ENCODE peak calls at places on chromosomes 2 and 18, in eight cellular contexts. Q, D, H, M, Z, S, C and L are unnamed samples.

GRCh38 chr18:79506191-79507075 is 110.7 kb downstream of the NFATC1 start:
- DNase-seq in H (no peak), D (no peak), Z (peak), M (no peak), S (no peak), C (no peak), Q (no peak), L (peak)

GRCh38 chr2:144325086-144325485 is 194.8 kb downstream of the ZEB2 start:
- DNase-seq in S (no peak), C (no peak), H (no peak), Q (no peak), M (peak), D (peak), Z (peak), L (peak)

GRCh38 chr2:58195668-58196067 is 45.5 kb downstream of the FANCL start:
- DNase-seq in C (no peak), Z (no peak), M (no peak), H (no peak), S (no peak), D (no peak), Q (no peak), L (peak)

GRCh38 chr2:179991344-179991743 is 15.8 kb downstream of the CWC22 start:
- DNase-seq in Q (no peak), C (no peak), S (peak), M (no peak), Z (peak), D (no peak), H (no peak), L (no peak)

GRCh38 chr2:146374505-146374904 is 1470.3 kb upstream of the ACVR2A start:
- DNase-seq in C (no peak), D (no peak), S (no peak), H (no peak), M (no peak), Q (no peak), Z (peak), L (no peak)

GRCh38 chr2:216880509-216881184 is 20.8 kb upstream of the TNP1 start:
- DNase-seq in M (no peak), C (no peak), S (no peak), Z (peak), Q (no peak), H (peak), D (no peak), L (peak)

GRCh38 chr2:151833984-151834383 is 5.8 kb upstream of the ARL5A start:
- DNase-seq in Z (no peak), Q (no peak), C (no peak), M (no peak), D (no peak), S (no peak), H (no peak), L (no peak)

GRCh38 chr2:120289221-120289906 is 36.7 kb downstream of the RALB start:
- DNase-seq in H (no peak), C (no peak), Z (peak), S (peak), D (no peak), Q (no peak), M (no peak), L (no peak)

GRCh38 chr18:61209802-61210201 is 123.4 kb upstream of the CDH20 start:
- DNase-seq in Q (no peak), Z (no peak), M (no peak), S (no peak), C (no peak), D (no peak), H (no peak), L (no peak)

GRCh38 chr2:66822186-66822585 is 387.3 kb downstream of the MEIS1 start:
- DNase-seq in H (no peak), M (no peak), Z (no peak), C (no peak), S (no peak), D (no peak), Q (no peak), L (no peak)

GRCh38 chr2:12549641-12550040 is 167.1 kb upstream of the TRIB2 start:
- DNase-seq in Z (peak), Q (no peak), H (no peak), C (no peak), D (no peak), M (no peak), S (no peak), L (no peak)

GRCh38 chr2:191758420-191759199 is 80.7 kb downstream of the NABP1 start:
- DNase-seq in D (peak), S (peak), M (peak), C (peak), Q (peak), H (no peak), Z (peak), L (peak)

GRCh38 chr18:72848534-72849237 is 19.1 kb downstream of the NETO1 start:
- DNase-seq in H (no peak), M (no peak), Q (peak), C (no peak), Z (no peak), D (no peak), S (no peak), L (no peak)

GRCh38 chr2:201171259-201171814 is 11.6 kb upstream of the CASP10 start:
- DNase-seq in D (no peak), Z (peak), M (no peak), Q (no peak), S (no peak), H (peak), C (peak), L (no peak)

GRCh38 chr2:158391876-158392275 is 64.7 kb downstream of the CCDC148 start:
- DNase-seq in Z (peak), Q (peak), H (peak), S (no peak), M (no peak), C (no peak), D (no peak), L (peak)

GRCh38 chr2:237686659-237687136 is 59.3 kb downstream of the LRRFIP1 start:
- DNase-seq in S (no peak), Q (peak), C (peak), D (no peak), Z (peak), H (no peak), M (no peak), L (no peak)

GRCh38 chr2:175097297-175097696 is 70.7 kb downstream of the ATF2 start:
- DNase-seq in M (no peak), Z (peak), H (no peak), D (no peak), C (no peak), Q (no peak), S (no peak), L (peak)

GRCh38 chr18:69469444-69469919 is 68.8 kb downstream of the DOK6 start:
- DNase-seq in S (peak), M (peak), Q (no peak), H (peak), Z (peak), D (peak), C (no peak), L (peak)

GRCh38 chr2:83686863-83687262 is 772.2 kb downstream of the SUCLG1 start:
- DNase-seq in D (no peak), C (no peak), M (no peak), Q (no peak), Z (no peak), H (no peak), S (no peak), L (no peak)

GRCh38 chr2:230457073-230457768 is 41.2 kb downstream of the SP100 start:
- DNase-seq in Q (no peak), M (no peak), D (no peak), H (no peak), C (no peak), S (no peak), Z (no peak), L (no peak)

GRCh38 chr2:191410646-191411436 is 165.6 kb downstream of the MYO1B start:
- DNase-seq in Q (no peak), D (no peak), H (no peak), S (no peak), Z (no peak), M (no peak), C (no peak), L (no peak)

GRCh38 chr18:55592572-55592971 is 4.6 kb upstream of the TCF4 start:
- DNase-seq in D (no peak), Z (peak), H (no peak), M (no peak), Q (no peak), C (peak), S (no peak), L (peak)

GRCh38 chr2:16684676-16685339 is 19.2 kb upstream of the CYRIA start:
- DNase-seq in S (no peak), H (no peak), C (no peak), Q (no peak), D (no peak), M (no peak), Z (no peak), L (no peak)

GRCh38 chr2:5365871-5366461 is 326.2 kb upstream of the SOX11 start:
- DNase-seq in H (peak), S (peak), Q (peak), Z (peak), D (no peak), M (no peak), C (no peak), L (no peak)

GRCh38 chr2:43024515-43024962 is 201.9 kb downstream of the ZFP36L2 start:
- DNase-seq in M (no peak), D (no peak), S (peak), C (no peak), H (no peak), Q (peak), Z (peak), L (peak)

GRCh38 chr18:57748770-57749603 is 54.1 kb downstream of the ATP8B1 start:
- DNase-seq in S (no peak), Z (peak), C (no peak), H (peak), D (no peak), M (no peak), Q (peak), L (peak)

GRCh38 chr2:63001576-63001975 is 49.1 kb upstream of the OTX1 start:
- DNase-seq in S (no peak), Z (no peak), H (no peak), Q (no peak), C (no peak), D (no peak), M (no peak), L (no peak)

GRCh38 chr2:42659601-42660000 is 91.2 kb downstream of the MTA3 start:
- DNase-seq in Q (no peak), C (no peak), S (no peak), M (no peak), H (no peak), D (no peak), Z (peak), L (no peak)

GRCh38 chr18:8882632-8883408 is 177.5 kb downstream of the MTCL1 start:
- DNase-seq in M (no peak), H (no peak), S (no peak), C (no peak), Q (no peak), Z (no peak), D (no peak), L (no peak)

GRCh38 chr2:211328126-211328525 is 771.7 kb downstream of the CPS1 start:
- DNase-seq in S (no peak), Z (no peak), D (no peak), M (no peak), C (no peak), Q (no peak), H (no peak), L (no peak)

GRCh38 chr2:60806988-60807681 is 51.1 kb downstream of the PAPOLG start:
- DNase-seq in C (no peak), H (no peak), Q (peak), M (no peak), S (peak), D (peak), Z (peak), L (peak)

GRCh38 chr2:181857471-181857870 is 34.1 kb upstream of the ITPRID2 start:
- DNase-seq in D (no peak), Z (peak), Q (no peak), M (no peak), S (no peak), H (no peak), C (no peak), L (peak)

GRCh38 chr2:47205576-47206141 is 50.6 kb upstream of the STPG4 start:
- DNase-seq in Z (peak), H (no peak), D (no peak), S (no peak), C (no peak), M (no peak), Q (no peak), L (peak)